ENCODE peak calls at places on chromosomes 5 and 9, in five cellular contexts. N is astrocyte, I is fibroblast of lung, E is GM12878, K is PC-3. J is an unnamed sample. For H3K27me3, the result is how much of the 10 kb centered on the place peaks cover.

GRCh38 chr5:154164182-154164581 is 26.4 kb upstream of the GALNT10 start:
- DNase-seq in N (no peak), I (no peak), E (no peak), K (no peak), J (peak)

GRCh38 chr5:14463629-14464028 is 118.0 kb upstream of the OTULINL start:
- DNase-seq in N (peak), I (peak), E (no peak), K (peak), J (no peak)

GRCh38 chr5:121737120-121737519 is 114.6 kb upstream of the FTMT start:
- DNase-seq in N (no peak), I (no peak), E (no peak), K (no peak), J (no peak)

GRCh38 chr5:149938791-149939358 is 5.7 kb downstream of the PDE6A start:
- DNase-seq in N (peak), I (peak), E (no peak), K (peak), J (no peak)

GRCh38 chr9:124890179-124890578 is 28.2 kb downstream of the ARPC5L start:
- DNase-seq in N (no peak), I (no peak), E (no peak), K (no peak), J (no peak)

GRCh38 chr9:121830441-121831140 is 179.2 kb downstream of the DAB2IP start:
- DNase-seq in N (no peak), I (peak), E (no peak), K (no peak), J (no peak)

GRCh38 chr9:89187950-89188349 is 9.3 kb upstream of the SHC3 start:
- DNase-seq in N (no peak), I (no peak), E (no peak), K (no peak), J (no peak)

GRCh38 chr5:53151713-53152458 is 42.3 kb upstream of the MOCS2 start:
- DNase-seq in N (peak), I (peak), E (no peak), K (peak), J (no peak)

GRCh38 chr5:68562308-68562707 is 346.8 kb downstream of the PIK3R1 start:
- DNase-seq in N (peak), I (peak), E (no peak), K (no peak), J (no peak)

GRCh38 chr5:180689071-180689694 is 39.8 kb upstream of the FLT4 start:
- DNase-seq in N (no peak), I (no peak), E (no peak), K (no peak), J (no peak)

GRCh38 chr9:7328453-7328852 is 471.1 kb downstream of the DMAC1 start:
- DNase-seq in N (no peak), I (no peak), E (no peak), K (no peak), J (no peak)

GRCh38 chr9:72554221-72554641 is 32.8 kb downstream of the TMC1 start:
- DNase-seq in N (peak), I (peak), E (no peak), K (peak), J (no peak)

GRCh38 chr9:106962615-106963363 is 99.8 kb downstream of the ZNF462 start:
- DNase-seq in N (peak), I (peak), E (no peak), K (no peak), J (no peak)

GRCh38 chr9:32292611-32293010 is 91.8 kb upstream of the ACO1 start:
- DNase-seq in N (no peak), I (no peak), E (no peak), K (no peak), J (no peak)

GRCh38 chr9:79489241-79490000 is 82.3 kb upstream of the TLE4 start:
- DNase-seq in N (peak), I (peak), E (no peak), K (peak), J (no peak)

GRCh38 chr5:144857454-144857853 is 686.8 kb downstream of the KCTD16 start:
- DNase-seq in N (no peak), I (no peak), E (no peak), K (no peak), J (no peak)

GRCh38 chr5:84384604-84385575 is at the start of gene EDIL3:
- DNase-seq in N (peak), I (peak), E (no peak), K (no peak), J (no peak)

GRCh38 chr9:130268521-130269131 is 3.1 kb downstream of the HMCN2 start:
- DNase-seq in N (no peak), I (no peak), E (no peak), K (no peak), J (no peak)

GRCh38 chr5:148684528-148684927 is 30.2 kb upstream of the HTR4 start:
- DNase-seq in N (no peak), I (no peak), E (no peak), K (no peak), J (no peak)

GRCh38 chr5:162654661-162655406 is 587.3 kb downstream of the GABRG2 start:
- DNase-seq in N (no peak), I (no peak), E (no peak), K (peak), J (no peak)

GRCh38 chr5:140175367-140176027 is 509 bp downstream of the CYSTM1 start:
- DNase-seq in N (peak), I (peak), E (no peak), K (peak), J (peak)

GRCh38 chr5:175718401-175719108 is 60.7 kb downstream of the HRH2 start:
- DNase-seq in N (no peak), I (no peak), E (no peak), K (peak), J (peak)

GRCh38 chr5:149932445-149933350 is 11.9 kb downstream of the PDE6A start:
- DNase-seq in N (no peak), I (no peak), E (no peak), K (peak), J (no peak)

GRCh38 chr5:159878988-159879471 is 37.3 kb upstream of the ADRA1B start:
- DNase-seq in N (peak), I (peak), E (no peak), K (no peak), J (no peak)

GRCh38 chr9:109463924-109464625 is 34.0 kb downstream of the PTPN3 start:
- DNase-seq in N (no peak), I (no peak), E (peak), K (no peak), J (no peak)

DNA sequence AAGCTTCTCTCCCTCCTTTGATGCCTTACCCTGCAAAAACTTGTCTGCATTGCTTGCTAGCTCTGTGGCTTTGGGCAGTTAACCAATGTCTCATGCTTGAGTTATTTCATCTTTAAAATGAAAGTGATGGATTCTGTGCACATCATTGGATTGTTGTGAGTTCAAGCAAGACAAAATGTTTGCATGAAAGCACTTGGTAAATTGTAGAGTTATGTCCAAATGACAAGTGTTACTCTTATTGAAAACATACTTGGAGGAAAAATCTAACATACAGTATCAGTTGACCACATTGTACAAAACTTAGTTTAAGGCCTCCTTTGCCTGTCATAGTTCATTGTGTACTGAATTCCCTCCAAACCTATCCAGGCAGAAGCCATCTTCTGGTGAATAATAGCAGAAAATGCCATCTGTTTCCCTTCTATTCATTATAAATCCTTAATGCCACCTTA is 30.0 kb downstream of the TGFBR1 start:
- DNase-seq in N (peak), I (peak), E (peak), K (no peak), J (no peak)
- H3K4me2 ChIP-seq in N (peak), I (peak), E (no peak), K (no peak), J (no peak)

GRCh38 chr9:123861086-123861707 is 68.7 kb downstream of the DENND1A start:
- DNase-seq in N (no peak), I (no peak), E (no peak), K (no peak), J (no peak)
- H3K27me3 ChIP-seq in N (under half), I (under half), E (under half), K (under half), J (under half)

GRCh38 chr5:75510417-75510835 is 1.0 kb downstream of the CERT1 start:
- DNase-seq in N (peak), I (peak), E (no peak), K (peak), J (peak)
- H3K27ac ChIP-seq in N (peak), I (peak), E (peak), K (no peak), J (peak)

DNA sequence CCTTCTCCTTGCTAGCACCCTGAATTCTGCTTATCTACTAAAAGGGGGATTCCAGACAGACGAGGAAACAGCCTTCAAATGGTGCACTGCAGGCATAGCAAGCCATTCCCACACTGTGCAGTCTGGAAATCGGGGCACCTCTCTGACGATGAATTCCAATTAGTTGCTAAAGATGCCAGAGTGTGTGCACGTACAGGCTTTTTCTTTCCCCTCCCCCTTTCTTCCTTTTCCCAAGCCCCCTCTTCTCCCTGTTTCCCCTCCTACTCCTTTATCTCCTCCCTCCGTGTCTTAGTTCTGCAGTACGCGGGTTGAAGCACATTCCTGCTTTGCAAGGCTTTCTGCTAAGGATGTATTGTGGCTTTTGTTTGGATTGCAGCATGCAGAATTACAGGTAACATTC is at the start of gene GPR21:
- DNase-seq in N (no peak), I (peak), E (no peak), K (no peak), J (no peak)
- H3K4me2 ChIP-seq in N (peak), I (no peak), E (no peak), K (no peak), J (no peak)

DNA sequence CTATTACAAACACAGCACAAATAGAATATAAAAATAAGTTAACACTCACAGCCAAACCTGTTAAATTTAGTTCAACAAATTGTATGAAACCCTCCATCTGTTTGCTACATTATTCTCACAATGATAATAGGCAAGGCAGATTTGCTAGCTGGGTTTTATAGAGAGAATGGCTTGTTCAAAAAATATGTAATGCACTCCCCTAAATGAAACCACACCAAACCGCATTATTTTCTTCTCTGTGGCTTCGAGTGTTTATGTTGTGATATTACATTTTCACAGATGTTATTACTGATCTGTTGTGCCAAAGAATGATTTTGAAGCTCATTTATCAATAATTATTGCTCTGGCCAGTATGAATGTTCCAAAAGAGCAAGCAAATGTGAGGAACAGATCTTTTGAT is 92.9 kb downstream of the SPATA31D1 start:
- DNase-seq in N (no peak), I (no peak), E (no peak), K (no peak), J (no peak)
- H3K27me3 ChIP-seq in N (under half), I (under half), E (under half), K (under half), J (under half)

GRCh38 chr5:95731571-95732554 is 727 bp downstream of the RHOBTB3 start:
- DNase-seq in N (peak), I (peak), E (no peak), K (peak), J (no peak)
- H3K27ac ChIP-seq in N (peak), I (peak), E (peak), K (no peak), J (no peak)

GRCh38 chr5:172869734-172870133 is 35.7 kb downstream of the ERGIC1 start:
- DNase-seq in N (no peak), I (peak), E (no peak), K (no peak), J (no peak)

GRCh38 chr5:172871982-172872381 is 37.9 kb downstream of the ERGIC1 start:
- DNase-seq in N (no peak), I (peak), E (no peak), K (no peak), J (no peak)

GRCh38 chr5:172871561-172871960 is 37.5 kb downstream of the ERGIC1 start:
- DNase-seq in N (no peak), I (no peak), E (no peak), K (no peak), J (no peak)

GRCh38 chr5:172870261-172870806 is 36.3 kb downstream of the ERGIC1 start:
- DNase-seq in N (peak), I (peak), E (no peak), K (peak), J (no peak)

GRCh38 chr5:172870807-172871431 is 36.9 kb downstream of the ERGIC1 start:
- DNase-seq in N (no peak), I (no peak), E (no peak), K (peak), J (no peak)
- H3K4me2 ChIP-seq in N (peak), I (peak), E (no peak), K (peak), J (no peak)

GRCh38 chr9:38287420-38287985 is 105.0 kb upstream of the ALDH1B1 start:
- DNase-seq in N (no peak), I (no peak), E (no peak), K (peak), J (no peak)
- H3K27me3 ChIP-seq in N (under half), I (under half), E (under half), K (under half), J (under half)